ENCODE peak calls at places on chromosome 17, in seven cellular contexts. N, H, I, Z, F, X and V are unnamed samples. For H3K4me1 and H3K36me3, the result is how much of the 10 kb centered on the place peaks cover.

GRCh38 chr17:1267471-1267947 is 2.7 kb upstream of the BHLHA9 start:
- DNase-seq in N (no peak), H (no peak), I (no peak), Z (peak), F (no peak), X (no peak), V (peak)

GRCh38 chr17:67055811-67056745 is 11.7 kb downstream of the CACNG1 start:
- DNase-seq in N (peak), H (no peak), I (peak), Z (peak), F (no peak), X (peak), V (no peak)

GRCh38 chr17:9837551-9838471 is 12.1 kb downstream of the GLP2R start:
- DNase-seq in N (peak), H (peak), I (no peak), Z (no peak), F (peak), X (no peak), V (peak)

GRCh38 chr17:39926135-39926587 is 1.2 kb downstream of the ORMDL3 start:
- DNase-seq in N (no peak), H (no peak), I (no peak), Z (no peak), F (no peak), X (no peak), V (no peak)

GRCh38 chr17:1695365-1695764 is 10.7 kb upstream of the PRPF8 start:
- DNase-seq in N (no peak), H (peak), I (no peak), Z (no peak), F (no peak), X (no peak), V (no peak)

GRCh38 chr17:39096435-39097158 is 54.8 kb downstream of the PLXDC1 start:
- DNase-seq in N (peak), H (no peak), I (peak), Z (peak), F (no peak), X (no peak), V (peak)

GRCh38 chr17:29384901-29385300 is 5.3 kb upstream of the TAOK1 start:
- DNase-seq in N (no peak), H (no peak), I (no peak), Z (no peak), F (no peak), X (no peak), V (no peak)

GRCh38 chr17:78724544-78724943 is 57.5 kb downstream of the CYTH1 start:
- DNase-seq in N (no peak), H (no peak), I (no peak), Z (no peak), F (no peak), X (no peak), V (no peak)

GRCh38 chr17:81879121-81879520 is 8.0 kb upstream of the ARHGDIA start:
- DNase-seq in N (no peak), H (no peak), I (no peak), Z (no peak), F (no peak), X (no peak), V (no peak)

GRCh38 chr17:76266244-76266938 is 1.2 kb downstream of the UBALD2 start:
- DNase-seq in N (peak), H (no peak), I (peak), Z (peak), F (peak), X (no peak), V (no peak)

GRCh38 chr17:80786470-80786869 is 205.2 kb upstream of the CHMP6 start:
- DNase-seq in N (no peak), H (no peak), I (no peak), Z (no peak), F (no peak), X (no peak), V (no peak)

GRCh38 chr17:12974319-12974661 is 43.5 kb downstream of the ELAC2 start:
- DNase-seq in N (no peak), H (no peak), I (no peak), Z (no peak), F (no peak), X (no peak), V (no peak)

GRCh38 chr17:32277284-32277683 is 11.7 kb downstream of the RHBDL3 start:
- DNase-seq in N (no peak), H (no peak), I (no peak), Z (no peak), F (peak), X (no peak), V (no peak)

GRCh38 chr17:80861360-80861861 is 130.2 kb upstream of the CHMP6 start:
- DNase-seq in N (peak), H (no peak), I (peak), Z (no peak), F (no peak), X (no peak), V (no peak)

GRCh38 chr17:2656293-2656692 is 55.3 kb downstream of the CLUH start:
- DNase-seq in N (no peak), H (no peak), I (no peak), Z (no peak), F (no peak), X (no peak), V (no peak)

GRCh38 chr17:81398170-81398854 is 3.1 kb downstream of the BAHCC1 start:
- DNase-seq in N (peak), H (no peak), I (no peak), Z (peak), F (peak), X (no peak), V (no peak)

GRCh38 chr17:79546386-79546785 is 64.5 kb downstream of the RBFOX3 start:
- DNase-seq in N (no peak), H (no peak), I (no peak), Z (no peak), F (no peak), X (no peak), V (no peak)

GRCh38 chr17:78589885-78590284 is 12.7 kb upstream of the DNAH17 start:
- DNase-seq in N (no peak), H (peak), I (no peak), Z (no peak), F (no peak), X (no peak), V (no peak)

GRCh38 chr17:81050645-81051625 is 16.0 kb downstream of the BAIAP2 start:
- DNase-seq in N (no peak), H (peak), I (no peak), Z (no peak), F (no peak), X (no peak), V (no peak)

GRCh38 chr17:71741836-71742235 is 379.0 kb upstream of the SOX9 start:
- DNase-seq in N (no peak), H (no peak), I (no peak), Z (no peak), F (no peak), X (no peak), V (no peak)

GRCh38 chr17:15247891-15248529 is 17.1 kb downstream of the PMP22 start:
- DNase-seq in N (no peak), H (no peak), I (no peak), Z (peak), F (no peak), X (no peak), V (no peak)

GRCh38 chr17:74893936-74894671 is 671 bp upstream of the FADS6 start:
- DNase-seq in N (no peak), H (no peak), I (no peak), Z (no peak), F (no peak), X (no peak), V (no peak)

GRCh38 chr17:29588561-29589411 is 662 bp downstream of the GIT1 start:
- DNase-seq in N (peak), H (no peak), I (peak), Z (peak), F (peak), X (no peak), V (peak)

GRCh38 chr17:40363480-40363838 is 1.1 kb downstream of the GJD3 start:
- DNase-seq in N (peak), H (no peak), I (no peak), Z (no peak), F (no peak), X (no peak), V (peak)

GRCh38 chr17:55282379-55282702 is 17.6 kb downstream of the HLF start:
- DNase-seq in N (no peak), H (no peak), I (no peak), Z (no peak), F (no peak), X (no peak), V (no peak)

GRCh38 chr17:4074831-4075495 is 67.9 kb downstream of the ZZEF1 start:
- DNase-seq in N (no peak), H (peak), I (no peak), Z (no peak), F (peak), X (no peak), V (no peak)

GRCh38 chr17:4073983-4074830 is 68.6 kb downstream of the ZZEF1 start:
- DNase-seq in N (peak), H (no peak), I (no peak), Z (peak), F (no peak), X (no peak), V (peak)

GRCh38 chr17:4068918-4069317 is 73.9 kb downstream of the ZZEF1 start:
- DNase-seq in N (no peak), H (no peak), I (no peak), Z (no peak), F (no peak), X (no peak), V (no peak)

DNA sequence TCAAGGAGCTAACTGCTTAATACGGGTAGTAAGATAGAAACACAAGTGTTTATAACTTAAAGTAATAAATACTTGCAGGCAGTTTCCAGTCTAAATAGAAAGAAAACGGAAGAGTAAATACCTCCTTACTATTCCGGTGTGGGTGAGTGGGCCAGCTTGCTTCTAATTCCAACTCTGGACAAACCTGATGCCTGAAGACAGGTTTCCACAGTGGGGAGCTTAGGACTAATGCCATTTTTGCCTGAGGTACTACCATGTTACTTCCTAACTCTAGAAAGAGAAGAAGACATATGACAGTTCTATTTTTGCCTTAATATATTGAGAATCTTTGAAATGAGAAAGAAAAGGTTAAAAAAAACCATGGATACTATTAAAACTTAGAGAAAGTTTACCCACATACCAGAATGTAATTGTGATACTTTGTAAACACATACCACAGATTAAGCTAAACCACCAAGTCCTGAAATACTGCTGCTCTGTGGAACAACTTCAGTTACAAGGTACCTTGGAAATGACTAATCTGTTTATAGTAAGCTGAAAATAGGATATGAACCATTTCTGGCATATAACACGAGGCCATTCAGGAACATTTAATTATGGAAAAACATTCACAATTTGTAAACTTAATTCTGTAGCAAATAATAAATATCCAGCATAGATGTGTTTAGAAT is 70.2 kb downstream of the ZZEF1 start:
- DNase-seq in N (no peak), H (peak), I (no peak), Z (no peak), F (peak), X (no peak), V (no peak)
- H3K27ac ChIP-seq in N (peak), H (no peak), I (no peak), Z (no peak), F (peak), X (no peak), V (no peak)

GRCh38 chr17:48835971-48836370 is 5.1 kb downstream of the CALCOCO2 start:
- DNase-seq in N (no peak), H (peak), I (no peak), Z (no peak), F (no peak), X (no peak), V (no peak)

GRCh38 chr17:48831549-48831883 is 681 bp downstream of the CALCOCO2 start:
- DNase-seq in N (no peak), H (no peak), I (no peak), Z (no peak), F (no peak), X (no peak), V (no peak)

GRCh38 chr17:48834973-48835372 is 4.1 kb downstream of the CALCOCO2 start:
- DNase-seq in N (no peak), H (no peak), I (no peak), Z (no peak), F (no peak), X (no peak), V (no peak)

GRCh38 chr17:48830840-48831548 is at the start of gene CALCOCO2:
- DNase-seq in N (peak), H (peak), I (peak), Z (peak), F (peak), X (peak), V (peak)

DNA sequence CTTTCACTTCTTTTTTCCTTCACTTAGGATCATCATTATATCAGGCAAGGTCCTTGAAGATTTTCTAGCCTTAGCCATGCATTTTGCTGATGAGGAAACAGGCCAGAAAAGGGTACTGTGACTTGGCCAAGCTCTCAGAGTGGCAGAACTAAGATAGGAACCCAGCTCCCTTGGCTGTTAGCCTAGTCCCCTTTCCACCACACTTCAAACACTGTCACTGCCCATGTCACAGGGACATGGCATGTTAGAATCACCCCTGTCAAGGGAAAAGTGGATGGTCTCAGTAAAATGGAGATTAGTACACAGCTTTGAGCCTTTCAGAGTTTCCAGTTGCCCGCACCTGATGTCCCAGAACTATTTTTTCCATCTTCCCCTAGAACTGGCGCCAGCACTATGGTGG is 1.7 kb downstream of the CALCOCO2 start:
- DNase-seq in N (no peak), H (no peak), I (no peak), Z (no peak), F (no peak), X (no peak), V (peak)
- H3K4me1 ChIP-seq in N (under half), H (under half), I (half or more), Z (under half), F (under half), X (under half), V (half or more)

GRCh38 chr17:51270675-51271074 is 10.3 kb downstream of the UTP18 start:
- DNase-seq in N (no peak), H (no peak), I (no peak), Z (no peak), F (no peak), X (no peak), V (no peak)
- H3K36me3 ChIP-seq in N (under half), H (under half), I (under half), Z (under half), F (under half), X (under half), V (half or more)

GRCh38 chr17:59427996-59428395 is 96.5 kb downstream of the YPEL2 start:
- DNase-seq in N (no peak), H (no peak), I (no peak), Z (no peak), F (no peak), X (no peak), V (peak)
- H3K27ac ChIP-seq in N (peak), H (peak), I (no peak), Z (peak), F (no peak), X (peak), V (peak)

DNA sequence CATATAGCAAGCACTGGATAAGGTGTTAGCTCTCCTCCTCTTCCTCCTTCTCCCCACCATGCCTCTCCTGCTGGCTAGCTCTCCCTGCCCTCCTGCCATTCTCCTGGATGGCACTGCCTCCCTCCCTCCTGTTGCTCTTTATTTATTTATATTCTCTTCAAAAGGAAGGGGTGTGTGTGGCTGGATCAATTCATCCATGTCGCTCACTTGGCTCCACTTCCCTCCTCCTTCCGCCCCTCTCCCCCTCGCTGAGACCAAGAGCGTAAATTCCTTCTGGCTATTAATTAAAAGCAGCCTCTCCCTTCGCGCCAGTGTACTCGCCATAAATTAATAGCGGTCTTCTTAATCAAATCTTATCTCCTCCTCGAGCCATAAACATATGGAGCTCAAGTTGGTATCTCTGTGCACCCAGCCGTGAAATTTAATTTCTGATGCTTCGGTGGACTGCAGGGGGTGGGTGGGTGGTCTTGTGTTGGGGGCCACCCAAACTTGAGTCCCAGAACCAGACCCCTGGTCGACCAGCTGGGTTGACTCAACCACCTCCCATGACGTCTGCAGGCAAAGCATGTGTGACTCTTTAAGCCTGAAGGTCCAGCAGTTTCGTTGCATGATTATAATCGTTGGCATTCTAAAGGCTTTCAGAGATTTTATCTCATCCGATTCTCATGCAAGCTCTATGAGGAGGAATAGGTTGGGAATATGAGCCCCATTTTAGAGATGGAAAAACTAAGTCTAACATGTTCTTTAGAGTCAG is 57.9 kb downstream of the SDK2 start:
- DNase-seq in N (no peak), H (peak), I (no peak), Z (no peak), F (no peak), X (no peak), V (no peak)
- H3K4me1 ChIP-seq in N (under half), H (under half), I (under half), Z (under half), F (under half), X (under half), V (under half)

GRCh38 chr17:44049294-44050080 is 17.0 kb downstream of the LSM12 start:
- DNase-seq in N (no peak), H (no peak), I (no peak), Z (no peak), F (no peak), X (no peak), V (no peak)
- H3K36me3 ChIP-seq in N (under half), H (under half), I (under half), Z (under half), F (under half), X (under half), V (under half)